ENCODE peak calls at places on chromosomes 3 and 15, in seven cellular contexts. One of them, this sample, is unnamed.

GRCh38 chr15:49627407-49627877 is 6.6 kb downstream of the DTWD1 start:
- DNase-seq in HFF-Myc: peak; percentile 88
- DNase-seq in colonic mucosa: no peak
- DNase-seq in AG09319: peak; percentile 45
- DNase-seq in spleen: no peak
- DNase-seq in fibroblast of the aortic adventitia: peak; percentile 92
- DNase-seq in mucosa of descending colon: no peak
- DNase-seq in this sample: no peak

GRCh38 chr3:14801031-14801430 is 17.7 kb upstream of the FGD5 start:
- DNase-seq in mucosa of descending colon: no peak
- DNase-seq in colonic mucosa: no peak
- DNase-seq in AG09319: no peak
- DNase-seq in fibroblast of the aortic adventitia: no peak
- DNase-seq in spleen: peak; percentile 23
- DNase-seq in HFF-Myc: no peak
- DNase-seq in this sample: no peak

GRCh38 chr3:15894382-15894781 is 96.6 kb upstream of the ANKRD28 start:
- DNase-seq in AG09319: no peak
- DNase-seq in fibroblast of the aortic adventitia: no peak
- DNase-seq in spleen: no peak
- DNase-seq in colonic mucosa: no peak
- DNase-seq in HFF-Myc: no peak
- DNase-seq in mucosa of descending colon: no peak
- DNase-seq in this sample: no peak

GRCh38 chr3:194364652-194365434 is 4.7 kb downstream of the LRRC15 start:
- DNase-seq in fibroblast of the aortic adventitia: peak; percentile 57
- DNase-seq in mucosa of descending colon: peak; percentile 32
- DNase-seq in colonic mucosa: peak; percentile 28
- DNase-seq in AG09319: no peak
- DNase-seq in HFF-Myc: peak; percentile 61
- DNase-seq in spleen: no peak
- DNase-seq in this sample: peak; percentile 31

GRCh38 chr3:18239674-18240073 is 185.5 kb downstream of the SATB1 start:
- DNase-seq in fibroblast of the aortic adventitia: no peak
- DNase-seq in mucosa of descending colon: no peak
- DNase-seq in AG09319: no peak
- DNase-seq in HFF-Myc: no peak
- DNase-seq in spleen: no peak
- DNase-seq in colonic mucosa: no peak
- DNase-seq in this sample: no peak

GRCh38 chr15:90529369-90530249 is at the start of gene CRTC3:
- DNase-seq in AG09319: no peak
- DNase-seq in fibroblast of the aortic adventitia: peak; percentile 51
- DNase-seq in mucosa of descending colon: peak; percentile 58
- DNase-seq in HFF-Myc: no peak
- DNase-seq in spleen: peak; percentile 91
- DNase-seq in colonic mucosa: peak; percentile 57
- DNase-seq in this sample: peak; percentile 51

GRCh38 chr3:40780341-40780800 is 255.6 kb downstream of the ZNF621 start:
- DNase-seq in mucosa of descending colon: no peak
- DNase-seq in colonic mucosa: peak; percentile 36
- DNase-seq in spleen: no peak
- DNase-seq in fibroblast of the aortic adventitia: no peak
- DNase-seq in AG09319: peak; percentile 12
- DNase-seq in HFF-Myc: no peak
- DNase-seq in this sample: peak; percentile 73

GRCh38 chr15:56034514-56034913 is 41.1 kb upstream of the NEDD4 start:
- DNase-seq in AG09319: no peak
- DNase-seq in HFF-Myc: no peak
- DNase-seq in fibroblast of the aortic adventitia: no peak
- DNase-seq in colonic mucosa: no peak
- DNase-seq in mucosa of descending colon: no peak
- DNase-seq in spleen: no peak
- DNase-seq in this sample: no peak

GRCh38 chr15:89030311-89030710 is 57.9 kb upstream of the ABHD2 start:
- DNase-seq in fibroblast of the aortic adventitia: no peak
- DNase-seq in HFF-Myc: no peak
- DNase-seq in colonic mucosa: no peak
- DNase-seq in spleen: no peak
- DNase-seq in AG09319: no peak
- DNase-seq in mucosa of descending colon: no peak
- DNase-seq in this sample: no peak

GRCh38 chr15:89038146-89038545 is 50.1 kb upstream of the ABHD2 start:
- DNase-seq in fibroblast of the aortic adventitia: no peak
- DNase-seq in spleen: no peak
- DNase-seq in AG09319: no peak
- DNase-seq in HFF-Myc: no peak
- DNase-seq in colonic mucosa: no peak
- DNase-seq in mucosa of descending colon: no peak
- DNase-seq in this sample: no peak

GRCh38 chr15:89035658-89036057 is 52.6 kb upstream of the ABHD2 start:
- DNase-seq in mucosa of descending colon: no peak
- DNase-seq in HFF-Myc: no peak
- DNase-seq in colonic mucosa: no peak
- DNase-seq in AG09319: no peak
- DNase-seq in fibroblast of the aortic adventitia: no peak
- DNase-seq in spleen: no peak
- DNase-seq in this sample: no peak

GRCh38 chr15:89034305-89034704 is 54.0 kb upstream of the ABHD2 start:
- DNase-seq in HFF-Myc: no peak
- DNase-seq in colonic mucosa: no peak
- DNase-seq in fibroblast of the aortic adventitia: peak; percentile 58
- DNase-seq in mucosa of descending colon: no peak
- DNase-seq in spleen: no peak
- DNase-seq in AG09319: no peak
- DNase-seq in this sample: no peak
- TF ChIP-seq CTCF in HFF-Myc: peak; percentile 30
- TF ChIP-seq CTCF in colonic mucosa: no peak
- TF ChIP-seq CTCF in fibroblast of the aortic adventitia: peak; percentile 51
- TF ChIP-seq CTCF in mucosa of descending colon: no peak
- TF ChIP-seq CTCF in spleen: no peak
- TF ChIP-seq CTCF in AG09319: peak; percentile 41
- TF ChIP-seq CTCF in this sample: no peak

DNA sequence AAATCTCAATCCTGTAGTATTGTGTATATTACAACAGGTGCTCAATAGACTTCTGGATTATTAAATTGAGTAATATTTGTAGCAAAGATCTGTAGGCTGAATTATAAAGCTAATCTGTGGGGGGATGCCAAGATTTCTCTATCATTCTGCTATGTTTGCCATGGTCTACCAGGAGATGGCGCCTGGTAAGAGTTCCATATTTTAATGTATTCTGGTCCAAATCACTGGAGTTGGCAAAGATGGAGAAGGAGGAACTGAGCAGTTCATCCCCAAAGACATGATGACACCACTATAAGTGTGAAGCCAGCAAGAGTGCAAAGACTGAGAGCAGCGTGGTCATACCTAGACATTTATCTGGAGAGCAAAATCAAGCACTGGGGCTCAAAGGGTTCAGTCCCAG is 340.8 kb upstream of the TPRG1 start:
- DNase-seq in mucosa of descending colon: peak; percentile 14
- DNase-seq in AG09319: no peak
- DNase-seq in colonic mucosa: no peak
- DNase-seq in fibroblast of the aortic adventitia: peak; percentile 16
- DNase-seq in spleen: no peak
- DNase-seq in HFF-Myc: no peak
- DNase-seq in this sample: peak; percentile 26
- TF ChIP-seq CTCF in mucosa of descending colon: no peak
- TF ChIP-seq CTCF in AG09319: no peak
- TF ChIP-seq CTCF in colonic mucosa: no peak
- TF ChIP-seq CTCF in fibroblast of the aortic adventitia: no peak
- TF ChIP-seq CTCF in spleen: no peak
- TF ChIP-seq CTCF in HFF-Myc: peak; percentile 34
- TF ChIP-seq CTCF in this sample: no peak

DNA sequence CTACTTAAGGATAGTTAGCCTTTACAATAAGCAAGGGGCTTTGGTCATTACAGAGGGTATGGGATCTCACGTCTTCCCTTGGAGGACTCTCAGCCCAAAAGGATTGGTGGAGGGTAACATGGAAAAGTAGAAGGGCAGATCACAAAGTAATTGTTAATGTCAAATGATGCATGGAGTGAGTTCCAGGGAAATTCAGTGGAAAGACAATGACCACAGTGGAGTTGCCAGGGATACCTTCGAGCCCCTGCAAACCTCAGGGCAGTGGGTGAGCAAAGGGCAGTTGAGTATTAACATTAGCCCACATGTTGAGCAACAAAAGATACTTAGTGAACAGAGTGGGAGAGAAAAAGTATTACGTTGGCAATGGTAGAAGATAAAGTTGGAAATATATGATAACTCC is 593.4 kb upstream of the NR2F2 start:
- DNase-seq in HFF-Myc: no peak
- DNase-seq in mucosa of descending colon: no peak
- DNase-seq in AG09319: no peak
- DNase-seq in colonic mucosa: no peak
- DNase-seq in spleen: no peak
- DNase-seq in fibroblast of the aortic adventitia: no peak
- DNase-seq in this sample: no peak
- TF ChIP-seq CTCF in HFF-Myc: no peak
- TF ChIP-seq CTCF in mucosa of descending colon: no peak
- TF ChIP-seq CTCF in AG09319: no peak
- TF ChIP-seq CTCF in colonic mucosa: no peak
- TF ChIP-seq CTCF in spleen: no peak
- TF ChIP-seq CTCF in fibroblast of the aortic adventitia: no peak
- TF ChIP-seq CTCF in this sample: no peak

GRCh38 chr3:125602752-125603649 is 7.7 kb upstream of the OSBPL11 start:
- DNase-seq in AG09319: peak; percentile 74
- DNase-seq in fibroblast of the aortic adventitia: peak; percentile 94
- DNase-seq in spleen: no peak
- DNase-seq in HFF-Myc: no peak
- DNase-seq in colonic mucosa: no peak
- DNase-seq in mucosa of descending colon: no peak
- DNase-seq in this sample: no peak
- TF ChIP-seq CTCF in AG09319: peak; percentile 16
- TF ChIP-seq CTCF in fibroblast of the aortic adventitia: peak; percentile 38
- TF ChIP-seq CTCF in spleen: no peak
- TF ChIP-seq CTCF in HFF-Myc: no peak
- TF ChIP-seq CTCF in colonic mucosa: no peak
- TF ChIP-seq CTCF in mucosa of descending colon: no peak
- TF ChIP-seq CTCF in this sample: no peak

DNA sequence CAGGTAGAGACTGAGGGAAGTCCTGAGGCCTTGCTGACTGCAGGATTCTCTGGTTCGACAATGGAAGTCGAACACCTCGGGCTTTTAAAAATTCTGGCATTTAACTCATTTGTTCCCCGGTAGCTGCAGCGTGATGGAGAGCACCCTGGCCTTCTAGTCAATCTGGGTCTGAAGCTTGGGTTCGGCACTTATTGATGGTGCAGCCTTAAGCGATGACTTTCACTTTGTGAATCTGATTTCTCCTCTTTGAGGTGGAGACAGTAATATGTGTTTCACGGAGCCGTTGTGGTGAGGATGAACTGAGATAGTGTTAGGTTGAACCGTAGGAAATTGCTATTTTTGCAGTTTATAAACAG is 621 bp upstream of the PARP6 start:
- DNase-seq in mucosa of descending colon: no peak
- DNase-seq in HFF-Myc: no peak
- DNase-seq in AG09319: no peak
- DNase-seq in fibroblast of the aortic adventitia: no peak
- DNase-seq in colonic mucosa: no peak
- DNase-seq in spleen: no peak
- DNase-seq in this sample: no peak
- TF ChIP-seq CTCF in mucosa of descending colon: no peak
- TF ChIP-seq CTCF in HFF-Myc: no peak
- TF ChIP-seq CTCF in AG09319: no peak
- TF ChIP-seq CTCF in fibroblast of the aortic adventitia: no peak
- TF ChIP-seq CTCF in colonic mucosa: no peak
- TF ChIP-seq CTCF in spleen: peak; percentile 9
- TF ChIP-seq CTCF in this sample: no peak

GRCh38 chr15:37135225-37135624 is 34.9 kb upstream of the MEIS2 start:
- DNase-seq in colonic mucosa: no peak
- DNase-seq in mucosa of descending colon: no peak
- DNase-seq in HFF-Myc: peak; percentile 12
- DNase-seq in spleen: no peak
- DNase-seq in AG09319: no peak
- DNase-seq in fibroblast of the aortic adventitia: no peak
- DNase-seq in this sample: no peak

GRCh38 chr15:37134699-37135131 is 34.4 kb upstream of the MEIS2 start:
- DNase-seq in fibroblast of the aortic adventitia: peak; percentile 73
- DNase-seq in colonic mucosa: no peak
- DNase-seq in mucosa of descending colon: peak; percentile 27
- DNase-seq in HFF-Myc: no peak
- DNase-seq in spleen: no peak
- DNase-seq in AG09319: no peak
- DNase-seq in this sample: peak; percentile 27

GRCh38 chr15:37134244-37134643 is 33.9 kb upstream of the MEIS2 start:
- DNase-seq in colonic mucosa: no peak
- DNase-seq in HFF-Myc: no peak
- DNase-seq in mucosa of descending colon: no peak
- DNase-seq in fibroblast of the aortic adventitia: peak; percentile 15
- DNase-seq in spleen: no peak
- DNase-seq in AG09319: no peak
- DNase-seq in this sample: no peak

GRCh38 chr15:37132826-37133417 is 32.6 kb upstream of the MEIS2 start:
- DNase-seq in HFF-Myc: no peak
- DNase-seq in spleen: no peak
- DNase-seq in fibroblast of the aortic adventitia: no peak
- DNase-seq in AG09319: no peak
- DNase-seq in mucosa of descending colon: no peak
- DNase-seq in colonic mucosa: no peak
- DNase-seq in this sample: no peak

DNA sequence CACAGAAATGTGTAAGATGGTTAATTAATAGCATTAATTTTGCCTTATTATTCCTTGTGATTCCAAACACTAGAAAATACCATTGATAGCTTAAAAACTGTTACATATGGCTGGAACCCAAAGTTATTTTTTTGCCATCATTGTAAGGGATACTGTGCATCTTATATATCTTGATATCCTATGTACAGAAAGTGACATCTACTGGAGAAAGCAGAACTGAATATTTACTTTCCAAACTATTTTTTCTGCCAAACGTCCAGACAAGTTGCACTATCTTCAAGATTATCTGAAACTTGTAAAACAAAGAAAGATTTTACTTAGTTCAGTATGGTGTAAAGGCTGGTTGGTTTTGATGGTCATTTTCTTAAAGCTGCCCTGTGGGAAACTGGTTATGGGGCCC is 33.3 kb upstream of the MEIS2 start:
- DNase-seq in AG09319: no peak
- DNase-seq in colonic mucosa: no peak
- DNase-seq in HFF-Myc: peak; percentile 12
- DNase-seq in mucosa of descending colon: no peak
- DNase-seq in fibroblast of the aortic adventitia: peak; percentile 75
- DNase-seq in spleen: no peak
- DNase-seq in this sample: no peak
- TF ChIP-seq CTCF in AG09319: peak; percentile 42
- TF ChIP-seq CTCF in colonic mucosa: no peak
- TF ChIP-seq CTCF in HFF-Myc: peak; percentile 18
- TF ChIP-seq CTCF in mucosa of descending colon: no peak
- TF ChIP-seq CTCF in fibroblast of the aortic adventitia: peak; percentile 44
- TF ChIP-seq CTCF in spleen: no peak
- TF ChIP-seq CTCF in this sample: peak; percentile 29

This sample was measured in body of pancreas.